ENCODE peak calls at places on chromosome 14, in six cellular contexts. One of them, this sample, is unnamed.

GRCh38 chr14:105600939-105601359 is 74.6 kb downstream of the TMEM121 start:
- DNase-seq in stimulated activated CD4-positive, alpha-beta T cell treated with anti-CD3 and anti-CD28 coated beads, Interleukin-15, amount 100 ng/mL, for 1 hour: no peak
- DNase-seq in activated CD4-positive, alpha-beta T cell treated with anti-CD3 and anti-CD28 coated beads, Interleukin-2, amount 10 ng/mL, durations not matched to agents 7 days and 5 days: no peak
- DNase-seq in left ventricle myocardium superior: no peak
- DNase-seq in cardiac muscle cell: no peak
- DNase-seq in ACHN: no peak
- DNase-seq in this sample: no peak

GRCh38 chr14:91250912-91251311 is 6.4 kb upstream of the GPR68 start:
- DNase-seq in stimulated activated CD4-positive, alpha-beta T cell treated with anti-CD3 and anti-CD28 coated beads, Interleukin-15, amount 100 ng/mL, for 1 hour: no peak
- DNase-seq in activated CD4-positive, alpha-beta T cell treated with anti-CD3 and anti-CD28 coated beads, Interleukin-2, amount 10 ng/mL, durations not matched to agents 7 days and 5 days: no peak
- DNase-seq in left ventricle myocardium superior: no peak
- DNase-seq in cardiac muscle cell: no peak
- DNase-seq in ACHN: no peak
- DNase-seq in this sample: no peak

GRCh38 chr14:21089271-21089670 is 9.2 kb downstream of the ZNF219 start:
- DNase-seq in stimulated activated CD4-positive, alpha-beta T cell treated with anti-CD3 and anti-CD28 coated beads, Interleukin-15, amount 100 ng/mL, for 1 hour: no peak
- DNase-seq in activated CD4-positive, alpha-beta T cell treated with anti-CD3 and anti-CD28 coated beads, Interleukin-2, amount 10 ng/mL, durations not matched to agents 7 days and 5 days: no peak
- DNase-seq in left ventricle myocardium superior: no peak
- DNase-seq in cardiac muscle cell: no peak
- DNase-seq in ACHN: no peak
- DNase-seq in this sample: no peak

GRCh38 chr14:68104518-68104917 is 284.9 kb downstream of the RAD51B start:
- DNase-seq in stimulated activated CD4-positive, alpha-beta T cell treated with anti-CD3 and anti-CD28 coated beads, Interleukin-15, amount 100 ng/mL, for 1 hour: no peak
- DNase-seq in activated CD4-positive, alpha-beta T cell treated with anti-CD3 and anti-CD28 coated beads, Interleukin-2, amount 10 ng/mL, durations not matched to agents 7 days and 5 days: no peak
- DNase-seq in left ventricle myocardium superior: no peak
- DNase-seq in cardiac muscle cell: peak
- DNase-seq in ACHN: peak
- DNase-seq in this sample: no peak

GRCh38 chr14:95034806-95035205 is 122.5 kb downstream of the DICER1 start:
- DNase-seq in stimulated activated CD4-positive, alpha-beta T cell treated with anti-CD3 and anti-CD28 coated beads, Interleukin-15, amount 100 ng/mL, for 1 hour: no peak
- DNase-seq in activated CD4-positive, alpha-beta T cell treated with anti-CD3 and anti-CD28 coated beads, Interleukin-2, amount 10 ng/mL, durations not matched to agents 7 days and 5 days: no peak
- DNase-seq in left ventricle myocardium superior: no peak
- DNase-seq in cardiac muscle cell: no peak
- DNase-seq in ACHN: no peak
- DNase-seq in this sample: no peak

GRCh38 chr14:23008836-23009235 is 1.1 kb downstream of the C14orf93 start:
- DNase-seq in stimulated activated CD4-positive, alpha-beta T cell treated with anti-CD3 and anti-CD28 coated beads, Interleukin-15, amount 100 ng/mL, for 1 hour: no peak
- DNase-seq in activated CD4-positive, alpha-beta T cell treated with anti-CD3 and anti-CD28 coated beads, Interleukin-2, amount 10 ng/mL, durations not matched to agents 7 days and 5 days: no peak
- DNase-seq in left ventricle myocardium superior: no peak
- DNase-seq in cardiac muscle cell: no peak
- DNase-seq in ACHN: no peak
- DNase-seq in this sample: no peak

GRCh38 chr14:64878775-64879634 is 702 bp downstream of the SPTB start:
- DNase-seq in stimulated activated CD4-positive, alpha-beta T cell treated with anti-CD3 and anti-CD28 coated beads, Interleukin-15, amount 100 ng/mL, for 1 hour: no peak
- DNase-seq in activated CD4-positive, alpha-beta T cell treated with anti-CD3 and anti-CD28 coated beads, Interleukin-2, amount 10 ng/mL, durations not matched to agents 7 days and 5 days: no peak
- DNase-seq in left ventricle myocardium superior: peak
- DNase-seq in cardiac muscle cell: peak
- DNase-seq in ACHN: no peak
- DNase-seq in this sample: peak

GRCh38 chr14:90785474-90785873 is 30.8 kb downstream of the TTC7B start:
- DNase-seq in stimulated activated CD4-positive, alpha-beta T cell treated with anti-CD3 and anti-CD28 coated beads, Interleukin-15, amount 100 ng/mL, for 1 hour: no peak
- DNase-seq in activated CD4-positive, alpha-beta T cell treated with anti-CD3 and anti-CD28 coated beads, Interleukin-2, amount 10 ng/mL, durations not matched to agents 7 days and 5 days: no peak
- DNase-seq in left ventricle myocardium superior: no peak
- DNase-seq in cardiac muscle cell: no peak
- DNase-seq in ACHN: peak
- DNase-seq in this sample: no peak

GRCh38 chr14:81517798-81518398 is 15.8 kb downstream of the SEL1L start:
- DNase-seq in stimulated activated CD4-positive, alpha-beta T cell treated with anti-CD3 and anti-CD28 coated beads, Interleukin-15, amount 100 ng/mL, for 1 hour: no peak
- DNase-seq in activated CD4-positive, alpha-beta T cell treated with anti-CD3 and anti-CD28 coated beads, Interleukin-2, amount 10 ng/mL, durations not matched to agents 7 days and 5 days: no peak
- DNase-seq in left ventricle myocardium superior: peak
- DNase-seq in cardiac muscle cell: no peak
- DNase-seq in ACHN: no peak
- DNase-seq in this sample: peak

GRCh38 chr14:100077441-100077840 is 12.2 kb downstream of the EVL start:
- DNase-seq in stimulated activated CD4-positive, alpha-beta T cell treated with anti-CD3 and anti-CD28 coated beads, Interleukin-15, amount 100 ng/mL, for 1 hour: no peak
- DNase-seq in activated CD4-positive, alpha-beta T cell treated with anti-CD3 and anti-CD28 coated beads, Interleukin-2, amount 10 ng/mL, durations not matched to agents 7 days and 5 days: no peak
- DNase-seq in left ventricle myocardium superior: no peak
- DNase-seq in cardiac muscle cell: no peak
- DNase-seq in ACHN: no peak
- DNase-seq in this sample: no peak

GRCh38 chr14:100979780-100980179 is 76.3 kb upstream of the RTL1 start:
- DNase-seq in stimulated activated CD4-positive, alpha-beta T cell treated with anti-CD3 and anti-CD28 coated beads, Interleukin-15, amount 100 ng/mL, for 1 hour: no peak
- DNase-seq in activated CD4-positive, alpha-beta T cell treated with anti-CD3 and anti-CD28 coated beads, Interleukin-2, amount 10 ng/mL, durations not matched to agents 7 days and 5 days: no peak
- DNase-seq in left ventricle myocardium superior: no peak
- DNase-seq in cardiac muscle cell: no peak
- DNase-seq in ACHN: no peak
- DNase-seq in this sample: no peak

GRCh38 chr14:89481167-89481566 is 64.1 kb upstream of the FOXN3 start:
- DNase-seq in stimulated activated CD4-positive, alpha-beta T cell treated with anti-CD3 and anti-CD28 coated beads, Interleukin-15, amount 100 ng/mL, for 1 hour: no peak
- DNase-seq in activated CD4-positive, alpha-beta T cell treated with anti-CD3 and anti-CD28 coated beads, Interleukin-2, amount 10 ng/mL, durations not matched to agents 7 days and 5 days: no peak
- DNase-seq in left ventricle myocardium superior: peak
- DNase-seq in cardiac muscle cell: no peak
- DNase-seq in ACHN: no peak
- DNase-seq in this sample: peak

GRCh38 chr14:105074601-105075053 is 9.4 kb upstream of the GPR132 start:
- DNase-seq in stimulated activated CD4-positive, alpha-beta T cell treated with anti-CD3 and anti-CD28 coated beads, Interleukin-15, amount 100 ng/mL, for 1 hour: no peak
- DNase-seq in activated CD4-positive, alpha-beta T cell treated with anti-CD3 and anti-CD28 coated beads, Interleukin-2, amount 10 ng/mL, durations not matched to agents 7 days and 5 days: no peak
- DNase-seq in left ventricle myocardium superior: peak
- DNase-seq in cardiac muscle cell: no peak
- DNase-seq in ACHN: no peak
- DNase-seq in this sample: peak

This sample was measured in heart right ventricle.